ENCODE peak calls at places on chromosomes 12 and 14, in four cellular contexts. One of them, this sample, is unnamed.

GRCh38 chr14:89621009-89621421 is 204.0 kb upstream of the FOXN3 start:
- DNase-seq in astrocyte: no peak
- DNase-seq in aorta: no peak
- DNase-seq in Caki2: no peak
- DNase-seq in this sample: no peak

GRCh38 chr14:36091096-36091495 is 85.4 kb downstream of the PTCSC3 start:
- DNase-seq in astrocyte: peak
- DNase-seq in aorta: no peak
- DNase-seq in Caki2: peak
- DNase-seq in this sample: no peak

GRCh38 chr14:55297611-55298323 is 26.5 kb downstream of the FBXO34 start:
- DNase-seq in astrocyte: no peak
- DNase-seq in aorta: no peak
- DNase-seq in Caki2: no peak
- DNase-seq in this sample: no peak

GRCh38 chr14:104187121-104187889 is 48.9 kb downstream of the KIF26A start:
- DNase-seq in astrocyte: no peak
- DNase-seq in aorta: no peak
- DNase-seq in Caki2: no peak
- DNase-seq in this sample: no peak

GRCh38 chr12:115956674-115957073 is 320.8 kb downstream of the MED13L start:
- DNase-seq in astrocyte: no peak
- DNase-seq in aorta: no peak
- DNase-seq in Caki2: no peak
- DNase-seq in this sample: no peak

GRCh38 chr12:15122349-15122748 is 98.9 kb downstream of the RERG start:
- DNase-seq in astrocyte: no peak
- DNase-seq in aorta: no peak
- DNase-seq in Caki2: no peak
- DNase-seq in this sample: peak

GRCh38 chr12:1499351-1499750 is 95.0 kb downstream of the FBXL14 start:
- DNase-seq in astrocyte: peak
- DNase-seq in aorta: no peak
- DNase-seq in Caki2: no peak
- DNase-seq in this sample: no peak

GRCh38 chr14:61461808-61462275 is 140.5 kb downstream of the PRKCH start:
- DNase-seq in astrocyte: peak
- DNase-seq in aorta: no peak
- DNase-seq in Caki2: peak
- DNase-seq in this sample: peak

GRCh38 chr12:92543872-92544271 is 158.9 kb upstream of the PLEKHG7 start:
- DNase-seq in astrocyte: no peak
- DNase-seq in aorta: no peak
- DNase-seq in Caki2: no peak
- DNase-seq in this sample: no peak

GRCh38 chr12:114190971-114191370 is 215.0 kb downstream of the TBX5 start:
- DNase-seq in astrocyte: no peak
- DNase-seq in aorta: no peak
- DNase-seq in Caki2: no peak
- DNase-seq in this sample: no peak

GRCh38 chr14:37061697-37062096 is 110.7 kb downstream of the SLC25A21 start:
- DNase-seq in astrocyte: peak
- DNase-seq in aorta: no peak
- DNase-seq in Caki2: no peak
- DNase-seq in this sample: no peak

GRCh38 chr12:32261638-32262037 is 137.7 kb upstream of the FGD4 start:
- DNase-seq in astrocyte: no peak
- DNase-seq in aorta: no peak
- DNase-seq in Caki2: no peak
- DNase-seq in this sample: no peak

GRCh38 chr14:26598081-26598671 is 343 bp upstream of the NOVA1 start:
- DNase-seq in astrocyte: peak
- DNase-seq in aorta: peak
- DNase-seq in Caki2: peak
- DNase-seq in this sample: peak

GRCh38 chr14:104550849-104551728 is 28.5 kb upstream of the C14orf180 start:
- DNase-seq in astrocyte: no peak
- DNase-seq in aorta: no peak
- DNase-seq in Caki2: no peak
- DNase-seq in this sample: no peak

GRCh38 chr12:75812341-75813018 is 219.1 kb downstream of the PHLDA1 start:
- DNase-seq in astrocyte: peak
- DNase-seq in aorta: no peak
- DNase-seq in Caki2: no peak
- DNase-seq in this sample: no peak

GRCh38 chr14:22561661-22562579 is 27.1 kb downstream of the DAD1 start:
- DNase-seq in astrocyte: peak
- DNase-seq in aorta: no peak
- DNase-seq in Caki2: no peak
- DNase-seq in this sample: no peak

GRCh38 chr12:53287741-53288216 is 7.6 kb upstream of the PFDN5 start:
- DNase-seq in astrocyte: peak
- DNase-seq in aorta: peak
- DNase-seq in Caki2: peak
- DNase-seq in this sample: peak

GRCh38 chr14:59273737-59274136 is 85.3 kb downstream of the DAAM1 start:
- DNase-seq in astrocyte: no peak
- DNase-seq in aorta: no peak
- DNase-seq in Caki2: no peak
- DNase-seq in this sample: no peak

GRCh38 chr14:101256266-101256665 is 305.0 kb upstream of the DIO3 start:
- DNase-seq in astrocyte: no peak
- DNase-seq in aorta: no peak
- DNase-seq in Caki2: no peak
- DNase-seq in this sample: no peak

GRCh38 chr14:30709201-30709600 is 87.1 kb downstream of the SCFD1 start:
- DNase-seq in astrocyte: no peak
- DNase-seq in aorta: no peak
- DNase-seq in Caki2: no peak
- DNase-seq in this sample: no peak

GRCh38 chr14:59208224-59208814 is 19.9 kb downstream of the DAAM1 start:
- DNase-seq in astrocyte: peak
- DNase-seq in aorta: no peak
- DNase-seq in Caki2: no peak
- DNase-seq in this sample: no peak

GRCh38 chr12:112904571-112904970 is 2.2 kb upstream of the OAS1 start:
- DNase-seq in astrocyte: peak
- DNase-seq in aorta: no peak
- DNase-seq in Caki2: peak
- DNase-seq in this sample: no peak

GRCh38 chr14:105646175-105646574 is 119.8 kb downstream of the TMEM121 start:
- DNase-seq in astrocyte: no peak
- DNase-seq in aorta: no peak
- DNase-seq in Caki2: no peak
- DNase-seq in this sample: no peak

GRCh38 chr12:69925291-69925690 is 100.3 kb downstream of the MYRFL start:
- DNase-seq in astrocyte: no peak
- DNase-seq in aorta: no peak
- DNase-seq in Caki2: no peak
- DNase-seq in this sample: no peak

GRCh38 chr14:34713681-34714319 is 593 bp downstream of the CFL2 start:
- DNase-seq in astrocyte: peak
- DNase-seq in aorta: peak
- DNase-seq in Caki2: peak
- DNase-seq in this sample: no peak

GRCh38 chr14:52992236-52992635 is 41.4 kb upstream of the FERMT2 start:
- DNase-seq in astrocyte: no peak
- DNase-seq in aorta: no peak
- DNase-seq in Caki2: no peak
- DNase-seq in this sample: no peak

GRCh38 chr12:64181504-64182291 is 40.4 kb downstream of the KICS2 start:
- DNase-seq in astrocyte: peak
- DNase-seq in aorta: peak
- DNase-seq in Caki2: peak
- DNase-seq in this sample: peak

GRCh38 chr12:67415473-67415872 is 146.3 kb downstream of the CAND1 start:
- DNase-seq in astrocyte: peak
- DNase-seq in aorta: no peak
- DNase-seq in Caki2: peak
- DNase-seq in this sample: peak

GRCh38 chr12:57203201-57203600 is 13.4 kb upstream of the NXPH4 start:
- DNase-seq in astrocyte: no peak
- DNase-seq in aorta: no peak
- DNase-seq in Caki2: no peak
- DNase-seq in this sample: no peak

GRCh38 chr14:102086346-102086971 is 385 bp downstream of the HSP90AA1 start:
- DNase-seq in astrocyte: peak
- DNase-seq in aorta: peak
- DNase-seq in Caki2: no peak
- DNase-seq in this sample: peak

GRCh38 chr12:79512068-79512467 is 178.7 kb downstream of the PAWR start:
- DNase-seq in astrocyte: no peak
- DNase-seq in aorta: no peak
- DNase-seq in Caki2: no peak
- DNase-seq in this sample: no peak

This sample was measured in adrenal gland.